ENCODE peak calls at places on chromosomes 16 and 17, in eight cellular contexts. One of them, this sample, is unnamed.

GRCh38 chr16:10297341-10298006 is 88.4 kb upstream of the ATF7IP2 start:
- DNase-seq in upper lobe of right lung: no peak
- DNase-seq in transverse colon: peak; percentile 32
- DNase-seq in A549: no peak
- DNase-seq in fibroblast of lung: no peak
- DNase-seq in AG04450: no peak
- DNase-seq in thyroid gland: no peak
- DNase-seq in cardiac fibroblast: no peak
- DNase-seq in this sample: no peak

GRCh38 chr17:51734976-51735375 is 423.5 kb downstream of the CA10 start:
- DNase-seq in cardiac fibroblast: no peak
- DNase-seq in AG04450: no peak
- DNase-seq in A549: no peak
- DNase-seq in fibroblast of lung: no peak
- DNase-seq in transverse colon: no peak
- DNase-seq in thyroid gland: no peak
- DNase-seq in upper lobe of right lung: no peak
- DNase-seq in this sample: no peak

GRCh38 chr16:85057948-85058347 is 30.4 kb downstream of the KIAA0513 start:
- DNase-seq in cardiac fibroblast: no peak
- DNase-seq in upper lobe of right lung: no peak
- DNase-seq in AG04450: no peak
- DNase-seq in transverse colon: no peak
- DNase-seq in fibroblast of lung: no peak
- DNase-seq in thyroid gland: peak; percentile 87
- DNase-seq in A549: no peak
- DNase-seq in this sample: no peak

GRCh38 chr16:47132310-47132709 is 11.4 kb downstream of the NETO2 start:
- DNase-seq in AG04450: no peak
- DNase-seq in fibroblast of lung: peak; percentile 13
- DNase-seq in cardiac fibroblast: no peak
- DNase-seq in upper lobe of right lung: no peak
- DNase-seq in transverse colon: no peak
- DNase-seq in thyroid gland: no peak
- DNase-seq in A549: no peak
- DNase-seq in this sample: peak; percentile 11

GRCh38 chr17:282912-283882 is 69.4 kb downstream of the RPH3AL start:
- DNase-seq in thyroid gland: no peak
- DNase-seq in upper lobe of right lung: peak; percentile 51
- DNase-seq in fibroblast of lung: no peak
- DNase-seq in A549: no peak
- DNase-seq in transverse colon: no peak
- DNase-seq in AG04450: no peak
- DNase-seq in cardiac fibroblast: no peak
- DNase-seq in this sample: no peak

GRCh38 chr16:57892041-57892440 is 78.9 kb downstream of the CNGB1 start:
- DNase-seq in upper lobe of right lung: no peak
- DNase-seq in fibroblast of lung: peak; percentile 100
- DNase-seq in cardiac fibroblast: peak; percentile 98
- DNase-seq in transverse colon: no peak
- DNase-seq in AG04450: no peak
- DNase-seq in A549: no peak
- DNase-seq in thyroid gland: peak; percentile 78
- DNase-seq in this sample: peak; percentile 74

GRCh38 chr17:76452102-76452645 is 778 bp downstream of the UBE2O start:
- DNase-seq in transverse colon: peak; percentile 32
- DNase-seq in thyroid gland: peak; percentile 26
- DNase-seq in fibroblast of lung: no peak
- DNase-seq in AG04450: no peak
- DNase-seq in A549: no peak
- DNase-seq in upper lobe of right lung: no peak
- DNase-seq in cardiac fibroblast: no peak
- DNase-seq in this sample: no peak

GRCh38 chr16:75566889-75567255 is 693 bp downstream of the GABARAPL2 start:
- DNase-seq in upper lobe of right lung: no peak
- DNase-seq in transverse colon: peak; percentile 14
- DNase-seq in AG04450: no peak
- DNase-seq in thyroid gland: peak; percentile 13
- DNase-seq in cardiac fibroblast: peak; percentile 3
- DNase-seq in fibroblast of lung: peak; percentile 10
- DNase-seq in A549: no peak
- DNase-seq in this sample: no peak

GRCh38 chr17:66702106-66702936 is 132.6 kb upstream of the CACNG5 start:
- DNase-seq in upper lobe of right lung: no peak
- DNase-seq in fibroblast of lung: no peak
- DNase-seq in cardiac fibroblast: peak; percentile 50
- DNase-seq in transverse colon: no peak
- DNase-seq in A549: peak; percentile 46
- DNase-seq in AG04450: no peak
- DNase-seq in thyroid gland: no peak
- DNase-seq in this sample: no peak

GRCh38 chr17:45293413-45294211 is 23.2 kb downstream of the MAP3K14 start:
- DNase-seq in upper lobe of right lung: peak; percentile 83
- DNase-seq in fibroblast of lung: peak; percentile 92
- DNase-seq in AG04450: peak; percentile 65
- DNase-seq in cardiac fibroblast: peak; percentile 91
- DNase-seq in transverse colon: peak; percentile 80
- DNase-seq in thyroid gland: peak; percentile 88
- DNase-seq in A549: peak; percentile 97
- DNase-seq in this sample: peak; percentile 89

GRCh38 chr16:11134722-11135121 is 121.3 kb downstream of the SOCS1 start:
- DNase-seq in AG04450: no peak
- DNase-seq in A549: no peak
- DNase-seq in thyroid gland: no peak
- DNase-seq in transverse colon: no peak
- DNase-seq in upper lobe of right lung: no peak
- DNase-seq in fibroblast of lung: no peak
- DNase-seq in cardiac fibroblast: no peak
- DNase-seq in this sample: no peak

GRCh38 chr17:39027037-39027436 is 59.8 kb upstream of the FBXO47 start:
- DNase-seq in transverse colon: peak; percentile 75
- DNase-seq in fibroblast of lung: peak; percentile 27
- DNase-seq in cardiac fibroblast: peak; percentile 12
- DNase-seq in AG04450: no peak
- DNase-seq in upper lobe of right lung: peak; percentile 83
- DNase-seq in thyroid gland: peak; percentile 80
- DNase-seq in A549: no peak
- DNase-seq in this sample: peak; percentile 26

GRCh38 chr17:50248255-50248654 is 26.0 kb upstream of the TMEM92 start:
- DNase-seq in AG04450: no peak
- DNase-seq in thyroid gland: no peak
- DNase-seq in cardiac fibroblast: no peak
- DNase-seq in A549: no peak
- DNase-seq in fibroblast of lung: no peak
- DNase-seq in transverse colon: no peak
- DNase-seq in upper lobe of right lung: no peak
- DNase-seq in this sample: no peak

GRCh38 chr17:21058098-21058893 is 15.5 kb upstream of the USP22 start:
- DNase-seq in transverse colon: no peak
- DNase-seq in fibroblast of lung: peak; percentile 61
- DNase-seq in AG04450: no peak
- DNase-seq in thyroid gland: no peak
- DNase-seq in cardiac fibroblast: peak; percentile 70
- DNase-seq in upper lobe of right lung: no peak
- DNase-seq in A549: peak; percentile 47
- DNase-seq in this sample: peak; percentile 34

GRCh38 chr16:70493863-70494770 is 29.2 kb downstream of the COG4 start:
- DNase-seq in transverse colon: no peak
- DNase-seq in thyroid gland: no peak
- DNase-seq in AG04450: no peak
- DNase-seq in fibroblast of lung: no peak
- DNase-seq in cardiac fibroblast: no peak
- DNase-seq in A549: no peak
- DNase-seq in upper lobe of right lung: no peak
- DNase-seq in this sample: no peak

GRCh38 chr17:19708431-19709175 is 7.8 kb downstream of the SLC47A2 start:
- DNase-seq in upper lobe of right lung: no peak
- DNase-seq in transverse colon: no peak
- DNase-seq in thyroid gland: no peak
- DNase-seq in cardiac fibroblast: no peak
- DNase-seq in fibroblast of lung: no peak
- DNase-seq in A549: no peak
- DNase-seq in AG04450: no peak
- DNase-seq in this sample: no peak

GRCh38 chr16:3149630-3150345 is 15.0 kb downstream of the ZNF213 start:
- DNase-seq in thyroid gland: peak; percentile 56
- DNase-seq in A549: peak; percentile 83
- DNase-seq in fibroblast of lung: peak; percentile 66
- DNase-seq in upper lobe of right lung: peak; percentile 89
- DNase-seq in transverse colon: peak; percentile 81
- DNase-seq in cardiac fibroblast: peak; percentile 65
- DNase-seq in AG04450: no peak
- DNase-seq in this sample: peak; percentile 39

GRCh38 chr17:5097101-5097834 is 14.4 kb downstream of the ZNF232 start:
- DNase-seq in AG04450: no peak
- DNase-seq in upper lobe of right lung: peak; percentile 78
- DNase-seq in fibroblast of lung: no peak
- DNase-seq in A549: no peak
- DNase-seq in cardiac fibroblast: no peak
- DNase-seq in transverse colon: peak; percentile 50
- DNase-seq in thyroid gland: peak; percentile 48
- DNase-seq in this sample: no peak

DNA sequence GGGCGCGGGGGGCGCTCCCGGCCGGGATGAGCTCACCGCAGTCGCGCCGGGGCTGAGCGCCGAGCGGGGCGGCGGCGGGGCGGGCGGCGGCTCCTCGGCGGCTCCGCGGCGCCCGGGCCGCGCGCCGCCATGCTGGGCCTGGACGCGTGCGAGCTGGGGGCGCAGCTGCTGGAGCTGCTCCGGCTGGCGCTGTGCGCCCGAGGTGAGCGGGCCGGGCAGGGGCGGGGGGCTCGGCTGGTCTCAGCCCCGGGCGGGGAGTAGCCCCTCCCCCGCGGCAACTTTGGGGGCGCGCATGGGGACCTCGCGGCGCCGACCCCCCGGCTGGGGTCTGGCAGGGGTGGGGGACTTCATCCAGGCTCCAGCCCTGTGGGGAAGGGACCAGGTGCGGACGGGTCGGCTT is at the start of gene ARHGDIG:
- DNase-seq in A549: no peak
- DNase-seq in thyroid gland: no peak
- DNase-seq in fibroblast of lung: no peak
- DNase-seq in upper lobe of right lung: no peak
- DNase-seq in AG04450: no peak
- DNase-seq in cardiac fibroblast: no peak
- DNase-seq in transverse colon: no peak
- DNase-seq in this sample: no peak
- H3K4me3 ChIP-seq in A549: peak within 1 kb of the TSS; percentile 57
- H3K4me3 ChIP-seq in thyroid gland: no peak within 1 kb of the TSS
- H3K4me3 ChIP-seq in fibroblast of lung: no peak within 1 kb of the TSS
- H3K4me3 ChIP-seq in upper lobe of right lung: peak within 1 kb of the TSS; percentile 16
- H3K4me3 ChIP-seq in AG04450: peak within 1 kb of the TSS; percentile 31
- H3K4me3 ChIP-seq in cardiac fibroblast: peak within 1 kb of the TSS; percentile 15
- H3K4me3 ChIP-seq in transverse colon: no peak within 1 kb of the TSS
- H3K4me3 ChIP-seq in this sample: peak within 1 kb of the TSS; percentile 47

GRCh38 chr16:15466886-15467781 is 32.7 kb downstream of the BMERB1 start:
- DNase-seq in fibroblast of lung: no peak
- DNase-seq in AG04450: no peak
- DNase-seq in transverse colon: no peak
- DNase-seq in upper lobe of right lung: no peak
- DNase-seq in cardiac fibroblast: peak; percentile 38
- DNase-seq in thyroid gland: no peak
- DNase-seq in A549: peak; percentile 37
- DNase-seq in this sample: peak; percentile 36
- TF ChIP-seq CTCF in fibroblast of lung: no peak
- TF ChIP-seq CTCF in AG04450: peak; percentile 41
- TF ChIP-seq CTCF in transverse colon: peak; percentile 42
- TF ChIP-seq CTCF in upper lobe of right lung: peak; percentile 23
- TF ChIP-seq CTCF in cardiac fibroblast: no peak
- TF ChIP-seq CTCF in thyroid gland: no peak
- TF ChIP-seq CTCF in A549: peak; percentile 49
- TF ChIP-seq CTCF in this sample: peak; percentile 21

GRCh38 chr17:78174332-78174869 is 6.0 kb downstream of the SYNGR2 start:
- DNase-seq in AG04450: no peak
- DNase-seq in cardiac fibroblast: no peak
- DNase-seq in upper lobe of right lung: peak; percentile 97
- DNase-seq in fibroblast of lung: no peak
- DNase-seq in A549: peak; percentile 56
- DNase-seq in transverse colon: peak; percentile 91
- DNase-seq in thyroid gland: peak; percentile 95
- DNase-seq in this sample: no peak
- H3K4me3 ChIP-seq in AG04450: no peak overlapping the region
- H3K4me3 ChIP-seq in cardiac fibroblast: no peak overlapping the region
- H3K4me3 ChIP-seq in upper lobe of right lung: peak overlapping the region; percentile 23
- H3K4me3 ChIP-seq in fibroblast of lung: no peak overlapping the region
- H3K4me3 ChIP-seq in A549: no peak overlapping the region
- H3K4me3 ChIP-seq in transverse colon: no peak overlapping the region
- H3K4me3 ChIP-seq in thyroid gland: no peak overlapping the region
- H3K4me3 ChIP-seq in this sample: no peak overlapping the region

GRCh38 chr17:69067274-69068047 is 6.7 kb upstream of the ABCA9 start:
- DNase-seq in thyroid gland: no peak
- DNase-seq in A549: no peak
- DNase-seq in fibroblast of lung: no peak
- DNase-seq in AG04450: no peak
- DNase-seq in transverse colon: no peak
- DNase-seq in upper lobe of right lung: no peak
- DNase-seq in cardiac fibroblast: no peak
- DNase-seq in this sample: no peak
- TF ChIP-seq CTCF in thyroid gland: no peak
- TF ChIP-seq CTCF in A549: no peak
- TF ChIP-seq CTCF in fibroblast of lung: no peak
- TF ChIP-seq CTCF in AG04450: peak; percentile 6
- TF ChIP-seq CTCF in transverse colon: no peak
- TF ChIP-seq CTCF in upper lobe of right lung: no peak
- TF ChIP-seq CTCF in cardiac fibroblast: peak; percentile 1
- TF ChIP-seq CTCF in this sample: no peak

DNA sequence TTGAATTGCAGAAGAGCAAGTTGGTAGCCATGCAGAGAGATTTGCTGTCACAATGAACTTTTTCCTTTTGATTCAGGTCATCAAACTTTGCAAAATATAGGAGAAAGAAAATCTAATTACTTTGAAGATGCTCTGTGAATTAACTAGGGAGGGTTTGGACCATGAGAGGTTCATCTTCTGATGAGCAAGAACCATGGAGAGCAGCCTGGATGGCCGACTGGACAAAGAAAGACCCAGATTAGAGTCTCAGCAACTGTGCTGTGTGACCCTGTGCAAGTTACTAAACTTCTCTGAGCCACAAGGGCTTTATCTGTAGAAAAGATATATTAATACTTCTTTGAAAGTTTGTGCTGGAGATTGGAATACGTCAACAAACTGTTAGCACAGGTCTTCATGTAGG is 122.6 kb upstream of the ADAMTS18 start:
- DNase-seq in fibroblast of lung: no peak
- DNase-seq in upper lobe of right lung: no peak
- DNase-seq in transverse colon: no peak
- DNase-seq in thyroid gland: no peak
- DNase-seq in A549: no peak
- DNase-seq in AG04450: no peak
- DNase-seq in cardiac fibroblast: no peak
- DNase-seq in this sample: no peak
- H3K4me3 ChIP-seq in fibroblast of lung: no peak overlapping the region
- H3K4me3 ChIP-seq in upper lobe of right lung: no peak overlapping the region
- H3K4me3 ChIP-seq in transverse colon: no peak overlapping the region
- H3K4me3 ChIP-seq in thyroid gland: no peak overlapping the region
- H3K4me3 ChIP-seq in A549: no peak overlapping the region
- H3K4me3 ChIP-seq in AG04450: no peak overlapping the region
- H3K4me3 ChIP-seq in cardiac fibroblast: no peak overlapping the region
- H3K4me3 ChIP-seq in this sample: no peak overlapping the region